ENCODE peak calls at places on chromosome 17, in six cellular contexts. F is pancreas; Y is psoas muscle; U is CD4-positive, alpha-beta T cell; Q is left ventricle myocardium inferior; W is memory B cell. I is an unnamed sample.

GRCh38 chr17:28521296-28522085 is 15.3 kb downstream of the FOXN1 start:
- DNase-seq in Y (no peak), F (no peak), U (no peak), Q (no peak), W (no peak), I (no peak)

GRCh38 chr17:82212331-82213250 is at the start of gene CCDC57:
- DNase-seq in W (peak), U (peak), F (peak), Q (peak), Y (peak), I (peak)

GRCh38 chr17:58337126-58337599 is 8.6 kb upstream of the TSPOAP1 start:
- DNase-seq in W (no peak), U (no peak), Q (no peak), Y (no peak), F (no peak), I (no peak)

GRCh38 chr17:60630352-60630751 is 30.4 kb downstream of the PPM1D start:
- DNase-seq in W (no peak), Q (peak), U (no peak), Y (no peak), F (no peak), I (peak)

GRCh38 chr17:78993241-78993956 is 13.7 kb upstream of the LGALS3BP start:
- DNase-seq in Q (no peak), U (peak), Y (no peak), F (peak), W (peak), I (peak)

GRCh38 chr17:12113156-12113555 is 92.5 kb downstream of the MAP2K4 start:
- DNase-seq in Q (no peak), F (no peak), U (no peak), Y (no peak), W (no peak), I (no peak)

GRCh38 chr17:57338257-57338919 is 82.1 kb downstream of the MSI2 start:
- DNase-seq in Y (no peak), Q (no peak), W (peak), U (no peak), F (no peak), I (no peak)

GRCh38 chr17:73773702-73774101 is 129.5 kb upstream of the SDK2 start:
- DNase-seq in Y (no peak), F (no peak), Q (no peak), U (no peak), W (no peak), I (no peak)

GRCh38 chr17:81135503-81136283 is 29.6 kb upstream of the PVALEF start:
- DNase-seq in U (no peak), F (no peak), W (no peak), Y (no peak), Q (no peak), I (no peak)

GRCh38 chr17:21374455-21375161 is 1.5 kb upstream of the KCNJ12 start:
- DNase-seq in Y (no peak), Q (no peak), U (no peak), W (no peak), F (no peak), I (no peak)

GRCh38 chr17:34173221-34173620 is 81.9 kb upstream of the CCL2 start:
- DNase-seq in Q (no peak), W (no peak), U (no peak), Y (no peak), F (no peak), I (no peak)

GRCh38 chr17:75617218-75617617 is 16.0 kb upstream of the SMIM5 start:
- DNase-seq in Y (no peak), U (no peak), Q (no peak), W (no peak), F (no peak), I (no peak)

GRCh38 chr17:42249681-42250446 is 26.3 kb downstream of the STAT5B start:
- DNase-seq in W (no peak), F (no peak), U (peak), Y (no peak), Q (no peak), I (no peak)

GRCh38 chr17:12680407-12680897 is 14.8 kb downstream of the MYOCD start:
- DNase-seq in F (no peak), W (no peak), Q (no peak), Y (no peak), U (no peak), I (no peak)

GRCh38 chr17:44043326-44043725 is 23.1 kb downstream of the LSM12 start:
- DNase-seq in Y (no peak), F (no peak), Q (no peak), W (no peak), U (no peak), I (no peak)

GRCh38 chr17:20125724-20126123 is 116.6 kb downstream of the SPECC1 start:
- DNase-seq in U (no peak), Q (no peak), Y (no peak), W (no peak), F (no peak), I (no peak)

GRCh38 chr17:17549732-17550366 is 41.7 kb downstream of the PEMT start:
- DNase-seq in Y (no peak), F (no peak), U (no peak), W (no peak), Q (peak), I (no peak)